ENCODE peak calls at places on chromosome 21, in seven cellular contexts. One of them, this sample, is unnamed.

GRCh38 chr21:46145840-46146691 is 9.3 kb downstream of the FTCD start:
- DNase-seq in M059J: no peak
- DNase-seq in GM04504: no peak
- DNase-seq in AG09309: no peak
- DNase-seq in H9: no peak
- DNase-seq in stimulated activated naive CD8-positive, alpha-beta T cell treated with anti-CD3 and anti-CD28 coated beads, Interleukin-15, Interleukin-2, amounts not matched to agents 100 U/mL and 50 U/mL, for 24 hours: no peak
- DNase-seq in esophagus squamous epithelium: no peak
- DNase-seq in this sample: no peak

GRCh38 chr21:31316488-31317169 is 27.4 kb downstream of the TIAM1 start:
- DNase-seq in M059J: peak; percentile 45
- DNase-seq in GM04504: no peak
- DNase-seq in AG09309: no peak
- DNase-seq in H9: no peak
- DNase-seq in stimulated activated naive CD8-positive, alpha-beta T cell treated with anti-CD3 and anti-CD28 coated beads, Interleukin-15, Interleukin-2, amounts not matched to agents 100 U/mL and 50 U/mL, for 24 hours: no peak
- DNase-seq in esophagus squamous epithelium: no peak
- DNase-seq in this sample: no peak

GRCh38 chr21:19981938-19982337 is 1016.3 kb upstream of the NCAM2 start:
- DNase-seq in M059J: no peak
- DNase-seq in GM04504: no peak
- DNase-seq in AG09309: no peak
- DNase-seq in H9: no peak
- DNase-seq in stimulated activated naive CD8-positive, alpha-beta T cell treated with anti-CD3 and anti-CD28 coated beads, Interleukin-15, Interleukin-2, amounts not matched to agents 100 U/mL and 50 U/mL, for 24 hours: no peak
- DNase-seq in esophagus squamous epithelium: no peak
- DNase-seq in this sample: no peak

GRCh38 chr21:41559658-41560599 is 52.0 kb upstream of the TMPRSS2 start:
- DNase-seq in M059J: peak; percentile 62
- DNase-seq in GM04504: peak; percentile 66
- DNase-seq in AG09309: peak; percentile 70
- DNase-seq in H9: no peak
- DNase-seq in stimulated activated naive CD8-positive, alpha-beta T cell treated with anti-CD3 and anti-CD28 coated beads, Interleukin-15, Interleukin-2, amounts not matched to agents 100 U/mL and 50 U/mL, for 24 hours: no peak
- DNase-seq in esophagus squamous epithelium: no peak
- DNase-seq in this sample: no peak

GRCh38 chr21:38171723-38172344 is 85.0 kb upstream of the KCNJ15 start:
- DNase-seq in M059J: peak; percentile 91
- DNase-seq in GM04504: no peak
- DNase-seq in AG09309: no peak
- DNase-seq in H9: peak; percentile 81
- DNase-seq in stimulated activated naive CD8-positive, alpha-beta T cell treated with anti-CD3 and anti-CD28 coated beads, Interleukin-15, Interleukin-2, amounts not matched to agents 100 U/mL and 50 U/mL, for 24 hours: no peak
- DNase-seq in esophagus squamous epithelium: no peak
- DNase-seq in this sample: peak; percentile 35

GRCh38 chr21:45517249-45518065 is 24.8 kb downstream of the SLC19A1 start:
- DNase-seq in M059J: peak; percentile 19
- DNase-seq in GM04504: no peak
- DNase-seq in AG09309: no peak
- DNase-seq in H9: no peak
- DNase-seq in stimulated activated naive CD8-positive, alpha-beta T cell treated with anti-CD3 and anti-CD28 coated beads, Interleukin-15, Interleukin-2, amounts not matched to agents 100 U/mL and 50 U/mL, for 24 hours: no peak
- DNase-seq in esophagus squamous epithelium: no peak
- DNase-seq in this sample: no peak

GRCh38 chr21:45080639-45081414 is 6.4 kb downstream of the ADARB1 start:
- DNase-seq in M059J: peak; percentile 61
- DNase-seq in GM04504: no peak
- DNase-seq in AG09309: no peak
- DNase-seq in H9: no peak
- DNase-seq in stimulated activated naive CD8-positive, alpha-beta T cell treated with anti-CD3 and anti-CD28 coated beads, Interleukin-15, Interleukin-2, amounts not matched to agents 100 U/mL and 50 U/mL, for 24 hours: peak; percentile 38
- DNase-seq in esophagus squamous epithelium: no peak
- DNase-seq in this sample: peak; percentile 53

GRCh38 chr21:25733859-25734653 is 648 bp downstream of the ATP5PF start:
- DNase-seq in M059J: peak; percentile 36
- DNase-seq in GM04504: peak; percentile 7
- DNase-seq in AG09309: no peak
- DNase-seq in H9: no peak
- DNase-seq in stimulated activated naive CD8-positive, alpha-beta T cell treated with anti-CD3 and anti-CD28 coated beads, Interleukin-15, Interleukin-2, amounts not matched to agents 100 U/mL and 50 U/mL, for 24 hours: peak; percentile 55
- DNase-seq in esophagus squamous epithelium: no peak
- DNase-seq in this sample: peak; percentile 63

GRCh38 chr21:41119901-41120300 is 48.1 kb upstream of the BACE2 start:
- DNase-seq in M059J: peak; percentile 42
- DNase-seq in GM04504: no peak
- DNase-seq in AG09309: no peak
- DNase-seq in H9: no peak
- DNase-seq in stimulated activated naive CD8-positive, alpha-beta T cell treated with anti-CD3 and anti-CD28 coated beads, Interleukin-15, Interleukin-2, amounts not matched to agents 100 U/mL and 50 U/mL, for 24 hours: no peak
- DNase-seq in esophagus squamous epithelium: no peak
- DNase-seq in this sample: no peak

GRCh38 chr21:34928637-34929036 is 120.5 kb downstream of the RUNX1 start:
- DNase-seq in M059J: peak; percentile 77
- DNase-seq in GM04504: no peak
- DNase-seq in AG09309: no peak
- DNase-seq in H9: no peak
- DNase-seq in stimulated activated naive CD8-positive, alpha-beta T cell treated with anti-CD3 and anti-CD28 coated beads, Interleukin-15, Interleukin-2, amounts not matched to agents 100 U/mL and 50 U/mL, for 24 hours: no peak
- DNase-seq in esophagus squamous epithelium: no peak
- DNase-seq in this sample: no peak

GRCh38 chr21:35925497-35925896 is 134.8 kb downstream of the SETD4 start:
- DNase-seq in M059J: peak; percentile 90
- DNase-seq in GM04504: no peak
- DNase-seq in AG09309: no peak
- DNase-seq in H9: no peak
- DNase-seq in stimulated activated naive CD8-positive, alpha-beta T cell treated with anti-CD3 and anti-CD28 coated beads, Interleukin-15, Interleukin-2, amounts not matched to agents 100 U/mL and 50 U/mL, for 24 hours: no peak
- DNase-seq in esophagus squamous epithelium: no peak
- DNase-seq in this sample: no peak

GRCh38 chr21:36845070-36845469 is 121.4 kb downstream of the HLCS start:
- DNase-seq in M059J: no peak
- DNase-seq in GM04504: no peak
- DNase-seq in AG09309: no peak
- DNase-seq in H9: no peak
- DNase-seq in stimulated activated naive CD8-positive, alpha-beta T cell treated with anti-CD3 and anti-CD28 coated beads, Interleukin-15, Interleukin-2, amounts not matched to agents 100 U/mL and 50 U/mL, for 24 hours: no peak
- DNase-seq in esophagus squamous epithelium: no peak
- DNase-seq in this sample: no peak

GRCh38 chr21:26941436-26941835 is 25.5 kb downstream of the ADAMTS5 start:
- DNase-seq in M059J: no peak
- DNase-seq in GM04504: no peak
- DNase-seq in AG09309: no peak
- DNase-seq in H9: no peak
- DNase-seq in stimulated activated naive CD8-positive, alpha-beta T cell treated with anti-CD3 and anti-CD28 coated beads, Interleukin-15, Interleukin-2, amounts not matched to agents 100 U/mL and 50 U/mL, for 24 hours: no peak
- DNase-seq in esophagus squamous epithelium: no peak
- DNase-seq in this sample: no peak

GRCh38 chr21:31182231-31183129 is 144.2 kb upstream of the KRTAP19-8 start:
- DNase-seq in M059J: no peak
- DNase-seq in GM04504: no peak
- DNase-seq in AG09309: no peak
- DNase-seq in H9: no peak
- DNase-seq in stimulated activated naive CD8-positive, alpha-beta T cell treated with anti-CD3 and anti-CD28 coated beads, Interleukin-15, Interleukin-2, amounts not matched to agents 100 U/mL and 50 U/mL, for 24 hours: peak; percentile 57
- DNase-seq in esophagus squamous epithelium: no peak
- DNase-seq in this sample: no peak

GRCh38 chr21:34984356-34984755 is 64.7 kb downstream of the RUNX1 start:
- DNase-seq in M059J: no peak
- DNase-seq in GM04504: no peak
- DNase-seq in AG09309: no peak
- DNase-seq in H9: no peak
- DNase-seq in stimulated activated naive CD8-positive, alpha-beta T cell treated with anti-CD3 and anti-CD28 coated beads, Interleukin-15, Interleukin-2, amounts not matched to agents 100 U/mL and 50 U/mL, for 24 hours: no peak
- DNase-seq in esophagus squamous epithelium: no peak
- DNase-seq in this sample: no peak

GRCh38 chr21:31299291-31300147 is 44.5 kb downstream of the TIAM1 start:
- DNase-seq in M059J: no peak
- DNase-seq in GM04504: no peak
- DNase-seq in AG09309: no peak
- DNase-seq in H9: no peak
- DNase-seq in stimulated activated naive CD8-positive, alpha-beta T cell treated with anti-CD3 and anti-CD28 coated beads, Interleukin-15, Interleukin-2, amounts not matched to agents 100 U/mL and 50 U/mL, for 24 hours: no peak
- DNase-seq in esophagus squamous epithelium: no peak
- DNase-seq in this sample: peak; percentile 34